ENCODE peak calls at places on chromosomes 2 and 18, in four cellular contexts. A is K562, Z is GM12878, B is HepG2. V is an unnamed sample.

GRCh38 chr2:100365434-100365833 is 43.1 kb upstream of the LONRF2 start:
- DNase-seq in A (no peak), Z (no peak), B (no peak), V (no peak)

GRCh38 chr2:227033471-227034148 is 130.4 kb downstream of the COL4A4 start:
- DNase-seq in A (peak; percentile 28), Z (no peak), B (peak; percentile 43), V (peak; percentile 21)

GRCh38 chr2:202113571-202114142 is 40.6 kb downstream of the KIAA2012 start:
- DNase-seq in A (no peak), Z (no peak), B (peak; percentile 29), V (no peak)

GRCh38 chr2:177992992-177993391 is 79.6 kb downstream of the PDE11A start:
- DNase-seq in A (no peak), Z (no peak), B (no peak), V (no peak)

GRCh38 chr2:47002480-47003381 is 87.1 kb upstream of the MCFD2 start:
- DNase-seq in A (no peak), Z (no peak), B (no peak), V (no peak)

GRCh38 chr2:48415765-48416515 is 114.0 kb upstream of the STON1 start:
- DNase-seq in A (no peak), Z (no peak), B (peak; percentile 88), V (no peak)

GRCh38 chr2:80454628-80455027 is 150.1 kb upstream of the LRRTM1 start:
- DNase-seq in A (no peak), Z (no peak), B (no peak), V (no peak)

GRCh38 chr2:158668394-158668793 is 126.7 kb upstream of the DAPL1 start:
- DNase-seq in A (no peak), Z (no peak), B (no peak), V (no peak)

GRCh38 chr2:28361991-28362710 is 30.5 kb upstream of the FOSL2 start:
- DNase-seq in A (no peak), Z (no peak), B (no peak), V (no peak)

GRCh38 chr18:28837100-28837499 is 660.2 kb upstream of the CDH2 start:
- DNase-seq in A (no peak), Z (no peak), B (no peak), V (no peak)

GRCh38 chr2:173684896-173685485 is 280.2 kb downstream of the SP3 start:
- DNase-seq in A (no peak), Z (no peak), B (no peak), V (no peak)

GRCh38 chr2:120650022-120650644 is 85.5 kb upstream of the GLI2 start:
- DNase-seq in A (no peak), Z (no peak), B (no peak), V (no peak)

GRCh38 chr2:84908948-84909713 is 3.7 kb downstream of the TMSB10 start:
- DNase-seq in A (no peak), Z (no peak), B (no peak), V (no peak)

GRCh38 chr2:78061301-78061700 is 539.1 kb upstream of the LRRTM4 start:
- DNase-seq in A (no peak), Z (no peak), B (no peak), V (no peak)

GRCh38 chr2:129296401-129297343 is 682.8 kb upstream of the RAB6C start:
- DNase-seq in A (no peak), Z (no peak), B (no peak), V (no peak)

GRCh38 chr18:44149706-44150105 is 531.0 kb upstream of the SETBP1 start:
- DNase-seq in A (no peak), Z (no peak), B (no peak), V (no peak)

GRCh38 chr2:221051162-221051561 is 520.9 kb downstream of the EPHA4 start:
- DNase-seq in A (no peak), Z (no peak), B (no peak), V (no peak)

GRCh38 chr2:67667054-67667908 is 270.1 kb downstream of the ETAA1 start:
- DNase-seq in A (no peak), Z (no peak), B (no peak), V (no peak)

GRCh38 chr2:206225435-206226232 is 48.8 kb upstream of the ZDBF2 start:
- DNase-seq in A (no peak), Z (peak; percentile 25), B (no peak), V (peak; percentile 22)

DNA sequence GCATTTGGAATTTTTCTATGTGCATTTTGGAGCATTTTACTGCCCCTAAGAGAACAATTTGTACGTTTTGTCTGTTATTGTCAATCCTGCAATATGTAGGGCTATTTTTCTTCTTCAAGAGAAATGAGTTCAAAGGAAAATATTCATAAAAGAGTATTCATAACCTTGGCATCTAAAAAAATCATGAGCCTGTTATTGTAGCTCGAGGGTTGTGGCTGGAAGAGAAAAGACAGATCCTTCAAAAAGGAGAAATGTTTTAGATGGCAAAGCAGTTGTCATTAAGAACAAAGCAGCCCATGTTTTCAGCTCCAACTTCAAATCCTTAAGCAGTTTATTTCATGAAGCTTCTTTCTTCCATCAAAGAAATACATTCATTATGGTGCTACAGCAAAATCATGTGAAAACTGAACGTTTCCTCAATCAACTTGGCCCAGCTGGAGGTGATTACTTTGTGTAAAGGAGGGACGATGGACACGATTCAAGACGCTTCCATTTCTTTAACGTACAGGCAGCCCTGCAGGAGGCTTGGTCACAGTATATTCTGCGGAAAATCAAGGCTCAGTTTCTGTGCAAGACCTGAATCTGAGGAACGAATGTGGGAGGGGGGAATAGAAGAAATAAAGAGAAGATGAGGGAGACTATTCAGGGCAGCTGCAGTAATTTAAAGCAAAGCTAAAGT is 31.4 kb downstream of the QPCT start:
- DNase-seq in A (no peak), Z (no peak), B (no peak), V (no peak)
- TF ChIP-seq POLR2AphosphoS5 in A (no peak), Z (no peak), B (no peak), V (no peak)

GRCh38 chr2:136538489-136538888 is 226.9 kb upstream of the THSD7B start:
- DNase-seq in A (no peak), Z (no peak), B (no peak), V (no peak)

GRCh38 chr2:136534817-136535216 is 230.5 kb upstream of the THSD7B start:
- DNase-seq in A (no peak), Z (no peak), B (no peak), V (no peak)

GRCh38 chr2:136539355-136539754 is 226.0 kb upstream of the THSD7B start:
- DNase-seq in A (no peak), Z (no peak), B (no peak), V (no peak)
- TF ChIP-seq TAF1 in A (no peak), Z (no peak), B (no peak), V (no peak)

DNA sequence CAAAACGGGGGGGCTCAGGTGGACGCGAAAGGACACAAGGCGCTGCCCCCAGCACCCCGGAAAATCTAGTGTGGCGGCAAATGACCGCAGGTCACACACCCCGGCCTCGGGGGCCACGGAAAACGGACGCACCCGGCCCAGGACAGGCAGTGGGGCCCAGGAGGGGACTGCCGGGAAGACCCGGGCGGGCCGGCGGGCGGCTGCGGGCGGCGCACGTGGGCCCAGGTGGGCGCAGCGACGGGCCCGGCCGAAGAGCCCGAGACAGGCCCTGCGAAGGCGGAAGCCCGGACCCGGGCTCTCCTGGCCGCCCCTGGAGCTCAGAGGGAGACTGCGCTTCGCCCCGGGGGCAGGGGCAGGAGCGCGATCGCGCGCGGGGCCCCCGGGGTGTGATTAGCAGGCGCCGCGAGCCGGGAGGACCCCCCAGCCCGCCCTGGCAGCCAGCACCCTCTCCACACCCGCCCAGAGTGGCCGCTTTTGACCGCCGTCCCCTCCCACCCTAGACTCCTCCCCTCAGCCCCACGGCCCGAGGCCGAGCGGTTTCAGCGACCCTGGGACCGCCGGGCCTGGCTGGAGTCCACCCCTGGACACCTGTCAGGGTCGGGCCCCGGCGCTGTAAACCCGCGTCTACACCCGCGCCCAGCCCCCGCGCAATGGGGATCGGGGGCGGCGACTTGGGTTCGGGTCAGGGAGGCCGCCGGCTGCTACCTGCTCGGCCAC is 773 bp downstream of the MBP start:
- DNase-seq in A (no peak), Z (no peak), B (no peak), V (peak; percentile 53)
- TF ChIP-seq POLR2A in A (no peak), Z (peak; percentile 35), B (no peak), V (peak; percentile 52)

GRCh38 chr2:237337586-237337985 is 76.4 kb downstream of the COL6A3 start:
- DNase-seq in A (no peak), Z (no peak), B (no peak), V (no peak)

GRCh38 chr2:237344972-237345870 is 68.7 kb downstream of the COL6A3 start:
- DNase-seq in A (no peak), Z (no peak), B (no peak), V (no peak)

GRCh38 chr2:237345891-237346640 is 67.9 kb downstream of the COL6A3 start:
- DNase-seq in A (no peak), Z (no peak), B (no peak), V (no peak)

GRCh38 chr2:237343993-237344392 is 70.0 kb downstream of the COL6A3 start:
- DNase-seq in A (no peak), Z (no peak), B (no peak), V (no peak)

GRCh38 chr2:237341872-237342271 is 72.1 kb downstream of the COL6A3 start:
- DNase-seq in A (no peak), Z (no peak), B (no peak), V (no peak)
- TF ChIP-seq POLR2AphosphoS5 in A (no peak), Z (no peak), B (no peak), V (no peak)

DNA sequence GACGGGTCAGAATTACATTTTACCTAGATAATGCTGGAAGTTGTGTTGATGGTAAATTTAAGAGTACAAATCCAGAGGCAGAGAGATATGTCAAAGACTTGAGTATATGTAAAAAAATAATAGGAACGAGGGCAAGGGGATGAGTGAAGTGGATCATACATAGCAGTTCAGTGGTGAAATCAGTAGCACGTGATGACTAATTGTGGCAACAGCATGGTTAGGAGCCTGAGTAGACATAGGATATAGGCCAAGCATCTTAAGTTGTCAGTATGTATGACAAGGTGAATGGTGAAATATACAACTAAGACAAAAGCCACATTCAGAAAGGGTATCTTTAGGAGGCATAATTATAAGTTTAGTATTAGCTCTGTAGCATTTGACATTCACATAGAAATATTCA is 826.5 kb upstream of the PIK3C3 start:
- DNase-seq in A (no peak), Z (no peak), B (no peak), V (no peak)
- TF ChIP-seq TAF1 in A (no peak), Z (no peak), B (no peak), V (no peak)

DNA sequence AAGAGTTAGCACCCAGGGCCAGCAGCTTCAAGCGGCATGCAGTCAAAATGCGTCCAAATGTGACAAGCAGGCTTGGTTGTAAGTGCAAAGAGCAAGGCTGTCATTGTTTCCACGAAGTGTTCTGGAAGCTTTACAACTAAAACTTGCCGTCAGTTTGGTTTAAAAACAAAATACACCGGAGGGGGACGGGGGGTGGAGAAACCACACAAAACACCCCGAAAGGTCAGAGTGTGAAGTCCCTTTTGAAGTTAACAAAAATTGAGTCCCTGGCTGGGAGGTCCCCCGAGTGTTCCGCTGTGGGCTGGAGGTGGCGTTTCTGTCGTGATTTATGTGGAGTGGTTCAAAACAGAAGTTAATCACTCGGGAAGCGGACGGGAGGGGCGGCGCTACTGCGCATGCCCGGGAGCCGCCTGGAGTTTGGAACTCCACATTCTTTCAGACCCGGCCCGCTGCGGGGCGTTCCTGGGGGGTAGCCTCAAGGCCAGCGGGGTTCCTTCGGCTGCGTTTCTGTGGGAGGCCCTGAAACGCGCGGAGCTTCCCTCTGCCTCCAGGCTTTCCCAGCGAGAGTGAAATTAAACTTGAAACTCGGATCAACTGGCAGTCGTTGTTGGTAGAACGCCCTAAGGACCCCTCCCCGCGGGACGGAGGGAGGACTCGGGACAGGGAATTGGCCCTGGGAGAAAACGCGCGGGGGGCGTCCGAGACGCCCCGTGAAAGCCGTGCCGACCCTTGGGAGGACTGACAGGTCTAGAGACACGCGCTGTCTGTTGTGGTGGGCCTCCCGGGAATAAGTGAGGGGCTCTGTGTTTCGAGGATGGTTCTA is 1.4 kb downstream of the TGIF1 start:
- DNase-seq in A (peak; percentile 89), Z (no peak), B (peak; percentile 80), V (no peak)
- TF ChIP-seq POLR2A in A (no peak), Z (no peak), B (peak; percentile 71), V (no peak)

V was measured in GM12891.